ENCODE peak calls at places on chromosomes 4 and X, in six cellular contexts. P is AG20443; W is GF-D8; X is stimulated activated CD8-positive, alpha-beta memory T cell treated with anti-CD3 and anti-CD28 coated beads, Interleukin-15, amount 100 ng/mL, for 24 hours; M is Calu3; U is A673. V is an unnamed sample.

GRCh38 chrX:46627700-46628405 is 54.3 kb downstream of the CHST7 start:
- DNase-seq in P (no peak), W (no peak), X (no peak), M (no peak), U (no peak), V (no peak)

GRCh38 chr4:159016527-159017137 is 86.2 kb upstream of the RAPGEF2 start:
- DNase-seq in P (no peak), W (no peak), X (no peak), M (no peak), U (peak), V (no peak)

GRCh38 chrX:135331525-135331924 is 22.2 kb downstream of the ETDC start:
- DNase-seq in P (no peak), W (no peak), X (no peak), M (no peak), U (no peak), V (no peak)

GRCh38 chrX:69793260-69793935 is 177.5 kb downstream of the EDA start:
- DNase-seq in P (no peak), W (no peak), X (no peak), M (no peak), U (no peak), V (no peak)

GRCh38 chr4:82989567-82990429 is 20.8 kb downstream of the LIN54 start:
- DNase-seq in P (no peak), W (no peak), X (no peak), M (no peak), U (no peak), V (no peak)

GRCh38 chr4:168868044-168868855 is 141.8 kb downstream of the CBR4 start:
- DNase-seq in P (peak), W (no peak), X (no peak), M (no peak), U (peak), V (no peak)

GRCh38 chrX:40035726-40036125 is 62.0 kb downstream of the BCOR start:
- DNase-seq in P (no peak), W (no peak), X (no peak), M (no peak), U (no peak), V (no peak)

GRCh38 chr4:7518871-7519637 is 84.3 kb upstream of the PSAPL1 start:
- DNase-seq in P (no peak), W (no peak), X (no peak), M (no peak), U (no peak), V (no peak)

GRCh38 chrX:1435241-1435900 is 17.3 kb downstream of the ASMTL start:
- DNase-seq in P (no peak), W (no peak), X (no peak), M (no peak), U (no peak), V (no peak)

GRCh38 chrX:24026403-24026801 is 584 bp downstream of the KLHL15 start:
- DNase-seq in P (peak), W (no peak), X (no peak), M (no peak), U (peak), V (no peak)